ENCODE peak calls at places on chromosome 3, in seven cellular contexts. W, C, K, U, B, Y and R are unnamed samples.

GRCh38 chr3:66836363-66837152 is 161.5 kb upstream of the KBTBD8 start:
- DNase-seq in W (no peak), C (no peak), K (no peak), U (no peak), B (peak), Y (no peak), R (no peak)

GRCh38 chr3:143975549-143976152 is 4.0 kb downstream of the DIPK2A start:
- DNase-seq in W (peak), C (no peak), K (no peak), U (peak), B (peak), Y (no peak), R (peak)

GRCh38 chr3:171563298-171563697 is 103.1 kb upstream of the TNIK start:
- DNase-seq in W (no peak), C (no peak), K (no peak), U (no peak), B (no peak), Y (no peak), R (no peak)

GRCh38 chr3:133476971-133477375 is 77.1 kb downstream of the BFSP2 start:
- DNase-seq in W (peak), C (no peak), K (no peak), U (no peak), B (no peak), Y (no peak), R (no peak)

GRCh38 chr3:150743508-150743907 is 19.5 kb downstream of the SIAH2 start:
- DNase-seq in W (no peak), C (no peak), K (no peak), U (no peak), B (no peak), Y (no peak), R (peak)

GRCh38 chr3:107184375-107184774 is 192.9 kb upstream of the CCDC54 start:
- DNase-seq in W (no peak), C (no peak), K (no peak), U (no peak), B (no peak), Y (no peak), R (peak)

GRCh38 chr3:171845541-171846284 is 2.6 kb downstream of the TMEM212 start:
- DNase-seq in W (no peak), C (no peak), K (no peak), U (no peak), B (no peak), Y (no peak), R (no peak)

GRCh38 chr3:8759038-8759755 is 10.2 kb downstream of the OXTR start:
- DNase-seq in W (no peak), C (no peak), K (no peak), U (no peak), B (no peak), Y (no peak), R (peak)

GRCh38 chr3:103499132-103499885 is 1064.5 kb downstream of the ZPLD1 start:
- DNase-seq in W (no peak), C (peak), K (no peak), U (no peak), B (no peak), Y (no peak), R (peak)

GRCh38 chr3:44114142-44114541 is 127.5 kb upstream of the TOPAZ1 start:
- DNase-seq in W (no peak), C (no peak), K (no peak), U (peak), B (peak), Y (peak), R (no peak)

GRCh38 chr3:20658491-20658890 is 472.5 kb upstream of the SGO1 start:
- DNase-seq in W (no peak), C (no peak), K (no peak), U (no peak), B (no peak), Y (no peak), R (peak)

GRCh38 chr3:139132976-139133375 is 88.3 kb upstream of the PRR23C start:
- DNase-seq in W (peak), C (no peak), K (no peak), U (no peak), B (no peak), Y (no peak), R (no peak)

GRCh38 chr3:148882288-148882687 is 17.2 kb downstream of the CPA3 start:
- DNase-seq in W (peak), C (no peak), K (no peak), U (no peak), B (peak), Y (no peak), R (peak)

GRCh38 chr3:154976072-154976983 is 103.8 kb upstream of the MME start:
- DNase-seq in W (no peak), C (no peak), K (no peak), U (no peak), B (peak), Y (no peak), R (no peak)

GRCh38 chr3:177484206-177484605 is 286.9 kb upstream of the TBL1XR1 start:
- DNase-seq in W (no peak), C (no peak), K (no peak), U (no peak), B (peak), Y (no peak), R (no peak)

GRCh38 chr3:105195260-105195659 is 171.4 kb upstream of the ALCAM start:
- DNase-seq in W (no peak), C (peak), K (no peak), U (peak), B (peak), Y (no peak), R (peak)

GRCh38 chr3:23624305-23624704 is 181.4 kb upstream of the UBE2E1 start:
- DNase-seq in W (no peak), C (no peak), K (no peak), U (no peak), B (no peak), Y (no peak), R (no peak)

GRCh38 chr3:11335056-11335608 is 62.9 kb downstream of the ATG7 start:
- DNase-seq in W (peak), C (peak), K (no peak), U (peak), B (peak), Y (no peak), R (peak)

GRCh38 chr3:108180214-108180613 is 42.0 kb downstream of the IFT57 start:
- DNase-seq in W (no peak), C (peak), K (no peak), U (no peak), B (peak), Y (no peak), R (peak)

GRCh38 chr3:111080357-111080937 is 8.8 kb downstream of the NECTIN3 start:
- DNase-seq in W (no peak), C (no peak), K (no peak), U (no peak), B (peak), Y (no peak), R (peak)

GRCh38 chr3:158743664-158744566 is 11.7 kb upstream of the RARRES1 start:
- DNase-seq in W (no peak), C (no peak), K (no peak), U (no peak), B (no peak), Y (no peak), R (no peak)

GRCh38 chr3:14142567-14143270 is 17.9 kb downstream of the TMEM43 start:
- DNase-seq in W (no peak), C (no peak), K (no peak), U (no peak), B (no peak), Y (no peak), R (no peak)

GRCh38 chr3:135267487-135267886 is 472.4 kb downstream of the EPHB1 start:
- DNase-seq in W (no peak), C (no peak), K (no peak), U (no peak), B (no peak), Y (no peak), R (no peak)